ENCODE peak calls at places on chromosomes 13 and 19, in six cellular contexts. J is H9, T is neuronal stem cell, A is IMR-90, N is H1, Z is mesenchymal stem cell. S is an unnamed sample.
A peak's percentile ranks its signal among the peaks of the same experiment; 100 is the strongest.

GRCh38 chr13:31328549-31329229 is 128.9 kb downstream of the B3GLCT start:
- DNase-seq in Z (no peak), T (no peak), A (peak; percentile 14), N (no peak), J (no peak), S (no peak)

GRCh38 chr19:33376423-33376822 is 2.9 kb downstream of the CEBPG start:
- DNase-seq in N (no peak), T (no peak), J (no peak), A (peak; percentile 87), Z (peak; percentile 79), S (peak; percentile 78)

GRCh38 chr13:51271008-51271407 is 48.8 kb downstream of the FAM124A start:
- DNase-seq in J (peak; percentile 13), A (no peak), Z (no peak), T (no peak), N (peak; percentile 13), S (no peak)

GRCh38 chr19:50465986-50466771 is 10.1 kb upstream of the EMC10 start:
- DNase-seq in Z (peak; percentile 14), A (no peak), T (no peak), N (peak; percentile 82), J (peak; percentile 89), S (peak; percentile 31)

GRCh38 chr13:68748038-68748437 is 1359.6 kb upstream of the ATXN8OS start:
- DNase-seq in T (no peak), N (no peak), A (no peak), J (no peak), Z (no peak), S (no peak)

GRCh38 chr13:60111726-60112125 is 52.0 kb downstream of the DIAPH3 start:
- DNase-seq in Z (no peak), T (no peak), A (peak; percentile 43), N (no peak), J (no peak), S (peak; percentile 79)

GRCh38 chr19:34667349-34668076 is 9.4 kb downstream of the SCGB2B2 start:
- DNase-seq in T (no peak), N (no peak), J (peak; percentile 53), Z (peak; percentile 23), A (peak; percentile 27), S (peak; percentile 2)

GRCh38 chr19:40445006-40445312 is 824 bp upstream of the SERTAD3 start:
- DNase-seq in Z (no peak), T (no peak), N (no peak), J (no peak), A (no peak), S (no peak)

GRCh38 chr13:29435125-29435911 is 160.2 kb downstream of the SLC7A1 start:
- DNase-seq in N (no peak), J (no peak), Z (peak; percentile 98), T (no peak), A (peak; percentile 91), S (no peak)

GRCh38 chr13:99389520-99390304 is 82.5 kb upstream of the GPR183 start:
- DNase-seq in Z (no peak), N (no peak), J (no peak), T (no peak), A (no peak), S (no peak)

GRCh38 chr19:45097776-45098520 is 5.0 kb downstream of the PPP1R37 start:
- DNase-seq in J (no peak), N (no peak), A (peak; percentile 98), T (no peak), Z (peak; percentile 97), S (peak; percentile 32)

GRCh38 chr13:72983085-72983768 is 75.6 kb upstream of the KLF5 start:
- DNase-seq in N (no peak), T (no peak), J (no peak), A (peak; percentile 69), Z (peak; percentile 57), S (peak; percentile 90)

GRCh38 chr13:96539791-96540190 is 449.9 kb downstream of the HS6ST3 start:
- DNase-seq in A (no peak), T (no peak), N (no peak), Z (no peak), J (no peak), S (peak; percentile 94)

GRCh38 chr19:20279516-20279915 is 112.5 kb downstream of the ZNF486 start:
- DNase-seq in Z (no peak), J (no peak), A (no peak), T (no peak), N (no peak), S (no peak)
- H4K91ac ChIP-seq in Z (no peak overlapping the region), J (no peak overlapping the region), A (no peak overlapping the region), T (no peak overlapping the region), N (no peak overlapping the region), S (no peak overlapping the region)

DNA sequence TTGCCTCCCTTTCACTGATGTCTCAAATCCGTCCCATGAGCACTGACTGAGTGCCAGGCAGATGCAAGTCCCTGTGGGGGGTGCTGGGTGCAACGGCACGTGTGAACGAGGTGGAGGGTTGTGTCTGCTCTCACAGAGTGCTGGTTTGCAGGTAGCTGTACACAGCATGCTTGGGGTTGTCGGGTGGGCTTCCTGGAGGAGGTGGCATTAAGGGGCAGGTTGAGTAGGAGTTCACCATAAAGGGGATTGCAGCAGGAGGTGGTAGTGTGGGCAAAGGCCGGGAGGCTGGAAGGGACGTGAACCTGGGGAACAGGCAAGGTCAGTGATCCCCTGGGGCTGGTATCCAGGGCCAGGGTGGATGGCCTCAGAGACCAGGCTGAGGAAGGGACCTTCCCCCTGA is 17.2 kb downstream of the COLGALT1 start:
- DNase-seq in Z (no peak), N (no peak), A (no peak), J (no peak), T (no peak), S (no peak)
- H3K9ac ChIP-seq in Z (no peak overlapping the region), N (no peak overlapping the region), A (no peak overlapping the region), J (no peak overlapping the region), T (no peak overlapping the region), S (no peak overlapping the region)

GRCh38 chr19:48587387-48587786 is 19.2 kb upstream of the SPACA4 start:
- DNase-seq in T (no peak), N (no peak), A (no peak), Z (no peak), J (no peak), S (no peak)
- H3K14ac ChIP-seq in T (no peak overlapping the region), N (no peak overlapping the region), A (no peak overlapping the region), Z (no peak overlapping the region), J (no peak overlapping the region), S (no peak overlapping the region)

DNA sequence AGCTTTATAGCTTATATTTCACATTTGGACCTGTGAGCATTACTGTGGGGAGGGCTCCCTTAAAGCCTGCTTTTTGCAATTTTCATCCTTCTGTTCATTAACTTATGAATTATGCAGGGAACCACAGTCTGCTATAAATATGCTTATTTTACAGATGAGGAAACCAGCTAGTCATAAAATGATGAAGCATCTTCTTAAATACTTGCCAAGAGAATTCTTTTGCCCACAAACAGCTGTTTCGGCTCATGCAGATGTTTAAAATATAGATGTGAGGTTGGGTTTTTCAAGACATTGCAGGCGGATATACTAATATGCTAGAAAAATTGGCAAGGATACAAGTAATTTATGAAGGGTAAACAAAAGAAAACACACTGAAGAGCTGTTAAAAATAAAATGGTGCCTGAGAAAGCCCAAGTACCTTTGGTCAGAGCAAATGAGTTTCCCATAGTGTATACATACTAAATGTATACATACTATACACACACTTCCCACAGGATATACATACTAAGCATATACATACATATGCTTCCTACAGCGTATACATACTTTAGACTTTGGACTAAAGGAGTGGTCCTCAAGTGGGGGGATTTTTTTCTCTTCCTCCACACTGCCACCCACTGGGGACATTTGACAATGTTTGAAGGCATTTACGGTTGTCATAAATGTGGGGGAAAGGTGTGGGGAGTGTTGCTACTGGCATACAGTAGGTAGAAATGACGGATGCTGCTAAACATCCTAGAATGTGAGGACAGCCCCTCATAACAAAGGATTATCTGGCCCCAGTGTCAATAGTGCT is 164.9 kb upstream of the CSNK1A1L start:
- DNase-seq in T (no peak), J (no peak), A (peak; percentile 18), N (no peak), Z (no peak), S (no peak)
- H4K91ac ChIP-seq in T (no peak overlapping the region), J (no peak overlapping the region), A (no peak overlapping the region), N (no peak overlapping the region), Z (no peak overlapping the region), S (no peak overlapping the region)

GRCh38 chr13:76053181-76053580 is 417.1 kb downstream of the LMO7 start:
- DNase-seq in N (no peak), Z (no peak), T (no peak), J (no peak), A (no peak), S (no peak)
- H3K9ac ChIP-seq in N (no peak overlapping the region), Z (no peak overlapping the region), T (no peak overlapping the region), J (no peak overlapping the region), A (no peak overlapping the region), S (no peak overlapping the region)

DNA sequence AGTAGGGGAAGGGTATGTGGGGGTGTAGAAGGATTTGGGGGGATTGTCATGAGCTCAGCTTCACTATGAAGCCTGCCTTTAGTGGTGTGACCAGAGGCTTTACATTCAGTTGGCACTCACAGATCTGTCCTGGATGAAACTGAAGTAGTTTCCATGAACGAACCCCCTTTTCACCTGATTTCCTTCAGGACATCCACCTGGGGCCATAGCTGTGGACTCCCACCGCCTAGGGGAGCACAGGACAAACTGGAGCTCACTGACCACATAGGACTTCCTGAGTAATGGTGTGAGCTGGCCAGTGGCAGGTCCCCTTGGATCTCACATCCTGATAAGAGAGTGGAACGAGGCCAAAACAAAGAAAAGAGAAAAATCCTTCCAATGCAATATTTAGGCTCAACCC is 54.1 kb downstream of the MRPL57 start:
- DNase-seq in Z (no peak), T (no peak), J (no peak), N (no peak), A (no peak), S (no peak)
- H3K14ac ChIP-seq in Z (no peak overlapping the region), T (no peak overlapping the region), J (no peak overlapping the region), N (no peak overlapping the region), A (no peak overlapping the region), S (no peak overlapping the region)

GRCh38 chr19:38278751-38279150 is 14.4 kb downstream of the SPINT2 start:
- DNase-seq in T (no peak), A (no peak), J (no peak), Z (peak; percentile 33), N (no peak), S (no peak)

GRCh38 chr19:38277549-38277948 is 13.2 kb downstream of the SPINT2 start:
- DNase-seq in A (peak; percentile 35), N (no peak), Z (peak; percentile 42), J (no peak), T (no peak), S (peak; percentile 79)

GRCh38 chr19:38281820-38282566 is 17.6 kb downstream of the SPINT2 start:
- DNase-seq in T (no peak), J (no peak), Z (no peak), N (no peak), A (no peak), S (no peak)

GRCh38 chr19:38277969-38278680 is 13.8 kb downstream of the SPINT2 start:
- DNase-seq in N (no peak), A (peak; percentile 35), T (no peak), Z (peak; percentile 43), J (no peak), S (peak; percentile 65)

DNA sequence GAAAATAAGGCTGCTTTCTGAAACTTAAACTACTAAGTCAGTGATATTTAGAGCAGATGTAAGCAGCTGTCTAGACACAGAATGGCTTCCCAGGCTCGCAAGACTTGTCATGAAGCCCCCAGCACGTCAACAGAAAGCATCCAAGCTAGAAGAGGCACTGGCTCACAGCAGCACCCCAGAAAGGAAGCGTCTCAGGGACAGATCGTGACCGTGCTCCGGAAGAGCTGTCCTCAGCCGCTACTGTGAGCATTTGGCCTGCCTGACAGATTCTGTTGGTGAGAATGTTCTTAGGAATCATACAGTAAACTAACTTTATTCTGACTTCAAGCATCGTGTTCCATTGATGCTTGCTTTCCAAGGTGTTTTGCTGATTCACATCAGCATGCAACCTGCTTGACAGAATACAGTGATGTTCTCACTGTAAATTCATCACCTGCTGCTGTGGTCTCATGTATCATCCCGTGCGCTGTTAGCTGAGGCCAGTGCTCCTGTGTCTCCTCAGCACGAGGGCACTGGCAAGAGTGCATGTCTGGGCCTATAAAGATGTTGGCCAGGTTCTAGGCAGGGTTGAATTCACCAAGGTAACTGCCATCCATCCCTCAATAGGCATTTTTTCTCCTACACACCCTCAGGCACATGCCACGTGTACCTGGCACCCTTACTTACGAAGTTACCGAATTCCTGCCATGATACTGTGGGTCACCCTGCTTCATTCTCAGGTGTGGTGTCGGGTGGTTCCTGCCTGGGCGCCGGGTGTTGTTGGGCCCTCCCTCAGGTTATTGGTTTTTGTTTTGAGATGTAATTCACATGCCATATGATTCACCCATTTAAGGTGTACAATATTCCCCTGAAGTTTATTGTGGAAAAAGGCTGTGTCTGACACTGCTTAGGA is 15.9 kb downstream of the SPINT2 start:
- DNase-seq in Z (no peak), N (no peak), T (no peak), J (no peak), A (no peak), S (no peak)
- H4K91ac ChIP-seq in Z (no peak overlapping the region), N (no peak overlapping the region), T (no peak overlapping the region), J (no peak overlapping the region), A (peak overlapping the region; percentile 17), S (peak overlapping the region; percentile 4)

S was measured in trophoblast cell.